ENCODE peak calls at places on chromosomes 6 and 20, in five cellular contexts. U is T47D; F is central memory CD4-positive, alpha-beta T cell; I is D341Med; D is iris pigment epithelial cell. V is an unnamed sample.

GRCh38 chr20:49579195-49579594 is 11.3 kb upstream of the PTGIS start:
- DNase-seq in U (no peak), F (no peak), I (no peak), D (no peak), V (no peak)

GRCh38 chr20:51768759-51769517 is 748 bp upstream of the ATP9A start:
- DNase-seq in U (no peak), F (no peak), I (no peak), D (no peak), V (peak; percentile 20)

GRCh38 chr6:55014321-55015088 is 159.8 kb upstream of the HCRTR2 start:
- DNase-seq in U (no peak), F (no peak), I (no peak), D (no peak), V (peak; percentile 78)

GRCh38 chr6:45422541-45423110 is 44.9 kb upstream of the SUPT3H start:
- DNase-seq in U (peak; percentile 49), F (peak; percentile 68), I (peak; percentile 46), D (peak; percentile 66), V (peak; percentile 66)

GRCh38 chr6:20952605-20953004 is 418.3 kb downstream of the CDKAL1 start:
- DNase-seq in U (no peak), F (no peak), I (no peak), D (peak; percentile 75), V (peak; percentile 24)

GRCh38 chr20:35702051-35702823 is 3.0 kb downstream of the ROMO1 start:
- DNase-seq in U (no peak), F (no peak), I (no peak), D (peak; percentile 24), V (no peak)

GRCh38 chr6:63817492-63818050 is 182.0 kb downstream of the PHF3 start:
- DNase-seq in U (peak; percentile 71), F (no peak), I (no peak), D (peak; percentile 5), V (no peak)

GRCh38 chr20:43448748-43449535 is 8.8 kb upstream of the SRSF6 start:
- DNase-seq in U (peak; percentile 65), F (peak; percentile 21), I (peak; percentile 75), D (peak; percentile 38), V (peak; percentile 80)

GRCh38 chr20:4406627-4407026 is 315.1 kb upstream of the PRND start:
- DNase-seq in U (no peak), F (no peak), I (no peak), D (peak; percentile 87), V (no peak)

V was measured in NCI-H82.